ENCODE peak calls at places on chromosomes 7 and 10, in eight cellular contexts. O is HFF-Myc; F is thoracic aorta; P is astrocyte of the spinal cord; Z is NT2/D1; V is effector CD4-positive, alpha-beta T cell; Y is glutamatergic neuron; K is mucosa of gallbladder. E is an unnamed sample.

GRCh38 chr7:45593877-45594276 is 19.7 kb downstream of the ADCY1 start:
- DNase-seq in O (no peak), F (no peak), P (no peak), Z (no peak), V (no peak), Y (no peak), K (no peak), E (no peak)

GRCh38 chr7:104328308-104328969 is at the start of gene LHFPL3:
- DNase-seq in O (no peak), F (no peak), P (no peak), Z (no peak), V (no peak), Y (peak), K (no peak), E (no peak)

GRCh38 chr10:133458021-133458709 is 4.4 kb downstream of the SCART1 start:
- DNase-seq in O (no peak), F (no peak), P (no peak), Z (no peak), V (no peak), Y (no peak), K (peak), E (no peak)

GRCh38 chr10:126157127-126157526 is 231.2 kb downstream of the ADAM12 start:
- DNase-seq in O (no peak), F (no peak), P (no peak), Z (no peak), V (no peak), Y (no peak), K (no peak), E (no peak)

GRCh38 chr7:29377718-29378117 is 183.1 kb downstream of the CHN2 start:
- DNase-seq in O (no peak), F (no peak), P (no peak), Z (no peak), V (no peak), Y (no peak), K (peak), E (no peak)

GRCh38 chr10:11165591-11166543 is 148.2 kb downstream of the CELF2 start:
- DNase-seq in O (no peak), F (no peak), P (no peak), Z (no peak), V (peak), Y (peak), K (peak), E (no peak)

GRCh38 chr10:73406863-73407262 is 7.0 kb downstream of the ANXA7 start:
- DNase-seq in O (no peak), F (no peak), P (no peak), Z (no peak), V (no peak), Y (no peak), K (no peak), E (no peak)

GRCh38 chr10:113930482-113931057 is 76.1 kb downstream of the NHLRC2 start:
- DNase-seq in O (no peak), F (no peak), P (no peak), Z (no peak), V (no peak), Y (no peak), K (no peak), E (no peak)

GRCh38 chr10:15898046-15898445 is 37.7 kb upstream of the MINDY3 start:
- DNase-seq in O (peak), F (no peak), P (peak), Z (no peak), V (no peak), Y (no peak), K (no peak), E (no peak)

GRCh38 chr7:155729847-155730246 is 82.4 kb downstream of the SHH start:
- DNase-seq in O (peak), F (no peak), P (peak), Z (no peak), V (no peak), Y (no peak), K (no peak), E (no peak)

GRCh38 chr7:50696810-50697582 is 85.7 kb downstream of the GRB10 start:
- DNase-seq in O (no peak), F (no peak), P (no peak), Z (no peak), V (no peak), Y (no peak), K (no peak), E (no peak)

GRCh38 chr7:4931932-4932331 is 27.1 kb downstream of the MMD2 start:
- DNase-seq in O (no peak), F (no peak), P (no peak), Z (no peak), V (no peak), Y (peak), K (peak), E (no peak)

GRCh38 chr10:48206470-48207250 is 67.8 kb downstream of the FRMPD2 start:
- DNase-seq in O (no peak), F (no peak), P (no peak), Z (no peak), V (no peak), Y (no peak), K (no peak), E (no peak)

GRCh38 chr10:59303018-59303417 is 59.3 kb downstream of the FAM13C start:
- DNase-seq in O (no peak), F (no peak), P (no peak), Z (no peak), V (no peak), Y (no peak), K (no peak), E (no peak)

GRCh38 chr7:16646427-16647081 is 573 bp downstream of the BZW2 start:
- DNase-seq in O (no peak), F (no peak), P (peak), Z (no peak), V (no peak), Y (peak), K (no peak), E (no peak)

GRCh38 chr10:62306663-62307062 is 38.0 kb upstream of the RTKN2 start:
- DNase-seq in O (no peak), F (no peak), P (no peak), Z (no peak), V (peak), Y (no peak), K (no peak), E (no peak)

GRCh38 chr10:73119952-73120351 is 9.7 kb downstream of the NUDT13 start:
- DNase-seq in O (no peak), F (no peak), P (no peak), Z (no peak), V (no peak), Y (no peak), K (no peak), E (no peak)